ENCODE peak calls at places on chromosomes 2 and 18, in eight cellular contexts. R, O, Z, P, M, I, N and T are unnamed samples.

GRCh38 chr2:231991664-231992063 is 30.2 kb downstream of the DIS3L2 start:
- DNase-seq in P (no peak), I (no peak), O (no peak), N (no peak), R (peak; percentile 44), Z (no peak), M (no peak), T (no peak)

GRCh38 chr2:233053928-233054774 is 6.0 kb upstream of the INPP5D start:
- DNase-seq in O (peak; percentile 84), P (peak; percentile 64), N (peak; percentile 75), R (peak; percentile 51), Z (peak; percentile 62), I (no peak), M (peak; percentile 58), T (peak; percentile 93)

GRCh38 chr18:3246636-3247242 is 862 bp upstream of the MYL12A start:
- DNase-seq in N (no peak), I (no peak), M (no peak), P (no peak), R (peak; percentile 43), O (no peak), Z (peak; percentile 32), T (peak; percentile 66)

GRCh38 chr18:65907281-65907680 is 156.5 kb downstream of the CDH7 start:
- DNase-seq in M (no peak), I (no peak), Z (no peak), O (no peak), P (no peak), R (no peak), N (no peak), T (no peak)

GRCh38 chr2:23287250-23287704 is 97.7 kb upstream of the KLHL29 start:
- DNase-seq in M (peak; percentile 30), R (peak; percentile 92), P (no peak), O (no peak), N (no peak), I (no peak), Z (no peak), T (no peak)

GRCh38 chr18:26556573-26556972 is 8.2 kb upstream of the KCTD1 start:
- DNase-seq in P (no peak), R (peak; percentile 11), O (no peak), Z (no peak), I (no peak), N (no peak), M (no peak), T (no peak)

GRCh38 chr2:181678033-181678586 is 2.2 kb downstream of the NEUROD1 start:
- DNase-seq in N (no peak), P (no peak), O (peak; percentile 72), I (no peak), Z (peak; percentile 35), M (peak; percentile 77), R (peak; percentile 90), T (peak; percentile 96)

GRCh38 chr2:10028407-10028987 is 14.9 kb upstream of the KLF11 start:
- DNase-seq in R (peak; percentile 12), Z (no peak), O (no peak), M (no peak), P (no peak), I (no peak), N (no peak), T (peak; percentile 59)

GRCh38 chr2:73516033-73516432 is 126.2 kb downstream of the NAT8 start:
- DNase-seq in R (no peak), N (no peak), I (no peak), P (no peak), O (no peak), Z (no peak), M (no peak), T (no peak)

GRCh38 chr2:20539776-20540586 is 93.1 kb downstream of the RHOB start:
- DNase-seq in R (no peak), O (no peak), M (no peak), P (no peak), N (no peak), I (no peak), Z (no peak), T (no peak)

GRCh38 chr2:37615808-37616673 is 55.4 kb downstream of the CDC42EP3 start:
- DNase-seq in I (no peak), Z (no peak), P (no peak), M (no peak), O (peak; percentile 85), R (no peak), N (no peak), T (no peak)

GRCh38 chr2:63576546-63576945 is 11.7 kb downstream of the WDPCP start:
- DNase-seq in O (no peak), Z (no peak), R (no peak), M (no peak), N (no peak), I (no peak), P (no peak), T (no peak)

GRCh38 chr2:33583194-33583938 is 15.7 kb downstream of the FAM98A start:
- DNase-seq in N (peak; percentile 25), Z (peak; percentile 60), O (no peak), P (no peak), I (no peak), R (peak; percentile 59), M (no peak), T (peak; percentile 53)

GRCh38 chr2:226763320-226763719 is 36.3 kb downstream of the IRS1 start:
- DNase-seq in P (no peak), M (no peak), Z (no peak), O (no peak), R (no peak), I (no peak), N (no peak), T (no peak)

GRCh38 chr2:218437969-218438368 is 19.0 kb downstream of the VIL1 start:
- DNase-seq in O (no peak), M (no peak), I (no peak), P (no peak), R (no peak), Z (no peak), N (no peak), T (no peak)

GRCh38 chr2:221969087-221969829 is 329.5 kb downstream of the PAX3 start:
- DNase-seq in R (peak; percentile 50), P (peak; percentile 54), N (peak; percentile 8), M (peak; percentile 16), Z (peak; percentile 63), O (no peak), I (no peak), T (no peak)

GRCh38 chr18:48889981-48890735 is 60.6 kb downstream of the SMAD7 start:
- DNase-seq in R (no peak), I (no peak), O (no peak), P (no peak), Z (no peak), M (no peak), N (no peak), T (peak; percentile 43)
- H3K36me3 ChIP-seq in R (no peaks in the 10 kb centered on the region), I (no peaks in the 10 kb centered on the region), O (no peaks in the 10 kb centered on the region), P (no peaks in the 10 kb centered on the region), Z (no peaks in the 10 kb centered on the region), M (no peaks in the 10 kb centered on the region), N (no peaks in the 10 kb centered on the region), T (no peaks in the 10 kb centered on the region)

GRCh38 chr2:11187733-11188132 is 32.5 kb downstream of the SLC66A3 start:
- DNase-seq in Z (no peak), N (no peak), P (no peak), M (no peak), O (no peak), R (no peak), I (no peak), T (no peak)
- H3K36me3 ChIP-seq in Z (peaks cover 33% of the 10 kb centered on the region), N (peaks cover 14% of the 10 kb centered on the region), P (peaks cover 28% of the 10 kb centered on the region), M (peaks cover 42% of the 10 kb centered on the region), O (peaks cover 5% of the 10 kb centered on the region), R (peaks cover 45% of the 10 kb centered on the region), I (peaks cover 8% of the 10 kb centered on the region), T (peaks cover 65% of the 10 kb centered on the region)

GRCh38 chr2:43906448-43907122 is 67.8 kb downstream of the ABCG8 start:
- DNase-seq in N (no peak), I (no peak), Z (no peak), O (no peak), M (no peak), P (no peak), R (no peak), T (no peak)
- H3K36me3 ChIP-seq in N (peaks cover 75% of the 10 kb centered on the region), I (peaks cover 7% of the 10 kb centered on the region), Z (peaks cover 35% of the 10 kb centered on the region), O (peaks cover 16% of the 10 kb centered on the region), M (peaks cover 48% of the 10 kb centered on the region), P (peaks cover 41% of the 10 kb centered on the region), R (peaks cover 6% of the 10 kb centered on the region), T (peaks cover 67% of the 10 kb centered on the region)

GRCh38 chr18:7023581-7023980 is 94.0 kb downstream of the LAMA1 start:
- DNase-seq in M (no peak), R (no peak), P (no peak), O (no peak), Z (no peak), N (no peak), I (no peak), T (no peak)

GRCh38 chr18:7025194-7025593 is 92.4 kb downstream of the LAMA1 start:
- DNase-seq in M (no peak), I (no peak), O (no peak), P (no peak), N (no peak), R (no peak), Z (no peak), T (no peak)

GRCh38 chr18:7020995-7021777 is 96.4 kb downstream of the LAMA1 start:
- DNase-seq in O (no peak), P (no peak), M (no peak), R (no peak), I (no peak), Z (no peak), N (no peak), T (peak; percentile 72)

GRCh38 chr18:7017013-7017412 is 100.6 kb downstream of the LAMA1 start:
- DNase-seq in M (no peak), N (no peak), R (no peak), P (no peak), O (no peak), I (no peak), Z (no peak), T (no peak)

GRCh38 chr18:7021994-7022840 is 95.4 kb downstream of the LAMA1 start:
- DNase-seq in O (no peak), P (peak; percentile 30), M (no peak), I (no peak), Z (peak; percentile 92), R (peak; percentile 27), N (peak; percentile 32), T (no peak)
- H3K36me3 ChIP-seq in O (no peaks in the 10 kb centered on the region), P (no peaks in the 10 kb centered on the region), M (peaks cover 47% of the 10 kb centered on the region), I (no peaks in the 10 kb centered on the region), Z (no peaks in the 10 kb centered on the region), R (no peaks in the 10 kb centered on the region), N (no peaks in the 10 kb centered on the region), T (peaks cover 84% of the 10 kb centered on the region)

GRCh38 chr2:121358291-121358690 is 73.3 kb upstream of the TFCP2L1 start:
- DNase-seq in P (no peak), I (no peak), R (no peak), O (no peak), M (no peak), N (no peak), Z (no peak), T (no peak)
- H3K36me3 ChIP-seq in P (peaks cover 19% of the 10 kb centered on the region), I (peaks cover 15% of the 10 kb centered on the region), R (peaks cover 20% of the 10 kb centered on the region), O (peaks cover 37% of the 10 kb centered on the region), M (peaks cover 59% of the 10 kb centered on the region), N (no peaks in the 10 kb centered on the region), Z (peaks cover 31% of the 10 kb centered on the region), T (peaks cover 68% of the 10 kb centered on the region)

DNA sequence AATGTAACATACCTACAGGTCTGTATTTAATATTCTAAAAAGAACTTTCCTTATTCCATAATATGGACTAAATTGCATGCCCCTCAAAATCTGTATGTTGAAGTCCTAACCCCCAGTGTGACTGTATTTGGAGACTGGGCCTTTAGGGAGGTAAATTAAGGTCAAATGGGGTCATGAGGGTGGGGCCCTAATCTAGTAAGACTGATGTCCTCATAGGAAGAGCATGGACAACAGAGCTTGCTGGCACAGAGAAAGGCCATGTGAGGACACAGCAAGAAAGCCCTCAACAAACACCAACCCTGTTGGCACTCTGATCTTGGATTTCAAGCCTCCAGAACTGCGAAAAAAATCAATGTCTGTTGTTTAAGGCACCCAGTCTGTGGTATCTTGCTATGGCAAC is 18.6 kb downstream of the SF3B1 start:
- DNase-seq in O (no peak), Z (no peak), R (no peak), I (no peak), M (no peak), N (no peak), P (no peak), T (no peak)
- H3K36me3 ChIP-seq in O (peaks cover 59% of the 10 kb centered on the region), Z (peaks cover 70% of the 10 kb centered on the region), R (peaks cover 82% of the 10 kb centered on the region), I (peaks cover 72% of the 10 kb centered on the region), M (peaks cover 94% of the 10 kb centered on the region), N (peaks cover 95% of the 10 kb centered on the region), P (peaks cover 24% of the 10 kb centered on the region), T (peaks cover 89% of the 10 kb centered on the region)